ENCODE peak calls at places on chromosomes 16 and 17, in ten cellular contexts. T, M, F, S, A, Y, V, Z, J and W are unnamed samples.

GRCh38 chr16:3171181-3171854 is 16.7 kb upstream of the OR1F1 start:
- DNase-seq in T (peak; percentile 57), M (no peak), F (no peak), S (no peak), A (no peak), Y (peak; percentile 40), V (no peak), Z (no peak), J (no peak), W (no peak)

GRCh38 chr16:2964416-2965223 is 545 bp downstream of the KREMEN2 start:
- DNase-seq in T (peak; percentile 87), M (no peak), F (peak; percentile 80), S (no peak), A (peak; percentile 89), Y (peak; percentile 67), V (peak; percentile 54), Z (no peak), J (no peak), W (peak; percentile 87)

GRCh38 chr16:79801550-79802090 is 201.1 kb upstream of the MAF start:
- DNase-seq in T (no peak), M (no peak), F (no peak), S (no peak), A (no peak), Y (no peak), V (no peak), Z (no peak), J (no peak), W (no peak)

GRCh38 chr17:72599891-72600290 is 479.1 kb downstream of the SOX9 start:
- DNase-seq in T (no peak), M (no peak), F (no peak), S (no peak), A (no peak), Y (no peak), V (no peak), Z (no peak), J (no peak), W (no peak)

GRCh38 chr16:54968769-54969168 is 38.1 kb downstream of the IRX5 start:
- DNase-seq in T (no peak), M (no peak), F (no peak), S (no peak), A (no peak), Y (no peak), V (no peak), Z (no peak), J (no peak), W (no peak)

GRCh38 chr17:3575506-3575905 is 17.9 kb upstream of the TRPV3 start:
- DNase-seq in T (no peak), M (no peak), F (no peak), S (no peak), A (no peak), Y (no peak), V (no peak), Z (no peak), J (no peak), W (no peak)

GRCh38 chr16:67000384-67001158 is 12.2 kb downstream of the CES4A start:
- DNase-seq in T (peak; percentile 28), M (no peak), F (peak; percentile 58), S (no peak), A (no peak), Y (peak; percentile 94), V (peak; percentile 17), Z (peak; percentile 73), J (peak; percentile 58), W (peak; percentile 54)

GRCh38 chr17:1006054-1006453 is 9.1 kb downstream of the TIMM22 start:
- DNase-seq in T (no peak), M (no peak), F (no peak), S (no peak), A (no peak), Y (peak; percentile 83), V (no peak), Z (no peak), J (no peak), W (no peak)

GRCh38 chr17:77839324-77840155 is 119.0 kb upstream of the TNRC6C start:
- DNase-seq in T (no peak), M (no peak), F (no peak), S (no peak), A (no peak), Y (peak; percentile 18), V (no peak), Z (no peak), J (no peak), W (no peak)

GRCh38 chr17:75087558-75088453 is at the start of gene SLC16A5:
- DNase-seq in T (peak; percentile 92), M (no peak), F (peak; percentile 60), S (no peak), A (peak; percentile 83), Y (peak; percentile 85), V (peak; percentile 89), Z (peak; percentile 93), J (peak; percentile 94), W (peak; percentile 87)

GRCh38 chr17:48016112-48016511 is 21.5 kb downstream of the COPZ2 start:
- DNase-seq in T (no peak), M (no peak), F (no peak), S (no peak), A (no peak), Y (no peak), V (no peak), Z (no peak), J (no peak), W (no peak)

GRCh38 chr16:57044931-57045693 is 47.3 kb upstream of the CPNE2 start:
- DNase-seq in T (no peak), M (no peak), F (no peak), S (no peak), A (no peak), Y (no peak), V (no peak), Z (no peak), J (no peak), W (no peak)

GRCh38 chr17:43449470-43450202 is 34.1 kb upstream of the DHX8 start:
- DNase-seq in T (no peak), M (no peak), F (no peak), S (no peak), A (no peak), Y (no peak), V (no peak), Z (no peak), J (no peak), W (no peak)

GRCh38 chr17:58236394-58236793 is 2.0 kb upstream of the LPO start:
- DNase-seq in T (no peak), M (no peak), F (no peak), S (no peak), A (no peak), Y (no peak), V (no peak), Z (no peak), J (no peak), W (no peak)

GRCh38 chr17:57783338-57783742 is 38.2 kb upstream of the CCDC182 start:
- DNase-seq in T (peak; percentile 88), M (peak; percentile 36), F (no peak), S (no peak), A (peak; percentile 40), Y (peak; percentile 91), V (no peak), Z (peak; percentile 71), J (peak; percentile 75), W (peak; percentile 84)

GRCh38 chr17:67157732-67158639 is 87.0 kb downstream of the HELZ start:
- DNase-seq in T (peak; percentile 61), M (no peak), F (no peak), S (no peak), A (peak; percentile 12), Y (no peak), V (peak; percentile 63), Z (no peak), J (no peak), W (no peak)

GRCh38 chr17:17778308-17779014 is 58.3 kb downstream of the SREBF1 start:
- DNase-seq in T (no peak), M (no peak), F (no peak), S (no peak), A (no peak), Y (no peak), V (no peak), Z (peak; percentile 86), J (peak; percentile 84), W (no peak)

GRCh38 chr17:43552229-43552837 is 6.2 kb upstream of the ETV4 start:
- DNase-seq in T (no peak), M (no peak), F (no peak), S (no peak), A (no peak), Y (no peak), V (no peak), Z (no peak), J (no peak), W (no peak)

GRCh38 chr16:22623351-22623781 is 112.7 kb downstream of the NPIPB5 start:
- DNase-seq in T (no peak), M (no peak), F (no peak), S (no peak), A (no peak), Y (no peak), V (no peak), Z (no peak), J (no peak), W (no peak)

GRCh38 chr17:36501963-36502362 is 15.5 kb downstream of the ZNHIT3 start:
- DNase-seq in T (no peak), M (no peak), F (no peak), S (no peak), A (no peak), Y (no peak), V (no peak), Z (no peak), J (no peak), W (no peak)

GRCh38 chr16:73217654-73218053 is 169.7 kb upstream of the ZFHX3 start:
- DNase-seq in T (peak; percentile 21), M (no peak), F (no peak), S (no peak), A (no peak), Y (no peak), V (no peak), Z (no peak), J (no peak), W (no peak)

GRCh38 chr17:72038427-72038826 is 82.4 kb upstream of the SOX9 start:
- DNase-seq in T (no peak), M (no peak), F (no peak), S (no peak), A (no peak), Y (no peak), V (no peak), Z (no peak), J (no peak), W (no peak)

GRCh38 chr16:12235110-12235509 is 258.6 kb downstream of the SNX29 start:
- DNase-seq in T (no peak), M (no peak), F (no peak), S (no peak), A (no peak), Y (no peak), V (no peak), Z (no peak), J (no peak), W (no peak)

GRCh38 chr16:11084484-11085024 is 140.2 kb downstream of the CLEC16A start:
- DNase-seq in T (no peak), M (no peak), F (no peak), S (no peak), A (peak; percentile 89), Y (no peak), V (no peak), Z (peak; percentile 13), J (no peak), W (no peak)

GRCh38 chr17:43839670-43840101 is 6.7 kb upstream of the MPP3 start:
- DNase-seq in T (no peak), M (no peak), F (peak; percentile 97), S (no peak), A (no peak), Y (peak; percentile 35), V (peak; percentile 30), Z (no peak), J (no peak), W (no peak)

GRCh38 chr16:24838554-24839266 is 7.1 kb upstream of the SLC5A11 start:
- DNase-seq in T (peak; percentile 66), M (no peak), F (no peak), S (peak; percentile 19), A (peak; percentile 53), Y (no peak), V (no peak), Z (no peak), J (peak; percentile 53), W (no peak)

GRCh38 chr17:58639681-58640080 is 52.2 kb downstream of the TEX14 start:
- DNase-seq in T (no peak), M (no peak), F (no peak), S (no peak), A (no peak), Y (no peak), V (no peak), Z (no peak), J (no peak), W (no peak)

GRCh38 chr16:81515721-81516120 is 71.1 kb downstream of the CMIP start:
- DNase-seq in T (no peak), M (no peak), F (no peak), S (no peak), A (no peak), Y (peak; percentile 78), V (no peak), Z (no peak), J (no peak), W (no peak)